ENCODE peak calls at places on chromosomes 11 and 22, in eight cellular contexts. C, I, P, R, O, B, Y and D are unnamed samples.

GRCh38 chr11:119874660-119875238 is 145.7 kb upstream of the NECTIN1 start:
- DNase-seq in R (no peak), B (no peak), C (no peak), Y (no peak), I (no peak), O (no peak), P (no peak), D (no peak)

GRCh38 chr11:41868606-41869005 is 409.2 kb upstream of the LRRC4C start:
- DNase-seq in O (no peak), B (no peak), I (no peak), R (no peak), C (no peak), Y (no peak), P (no peak), D (no peak)

GRCh38 chr11:79312591-79313267 is 128.1 kb downstream of the TENM4 start:
- DNase-seq in R (peak), P (no peak), I (no peak), Y (no peak), B (no peak), O (no peak), C (no peak), D (no peak)

GRCh38 chr11:125123947-125124633 is 12.7 kb upstream of the TMEM218 start:
- DNase-seq in B (peak), C (no peak), I (no peak), P (peak), O (peak), R (peak), Y (peak), D (no peak)

GRCh38 chr22:49968831-49969661 is 8.5 kb downstream of the PIM3 start:
- DNase-seq in P (peak), R (no peak), O (no peak), I (peak), C (peak), B (no peak), Y (peak), D (no peak)

GRCh38 chr22:33105501-33105911 is 47.3 kb upstream of the SYN3 start:
- DNase-seq in C (peak), Y (no peak), R (no peak), B (peak), O (no peak), P (no peak), I (no peak), D (no peak)

GRCh38 chr11:118216621-118217526 is 7.9 kb downstream of the JAML start:
- DNase-seq in I (no peak), Y (no peak), O (no peak), P (no peak), B (no peak), R (no peak), C (no peak), D (no peak)

GRCh38 chr11:35746356-35747153 is 84.0 kb downstream of the TRIM44 start:
- DNase-seq in O (no peak), I (no peak), B (no peak), Y (no peak), P (no peak), C (no peak), R (peak), D (no peak)

GRCh38 chr11:61120865-61121831 is 18.9 kb downstream of the CD5 start:
- DNase-seq in B (no peak), Y (peak), C (no peak), I (no peak), P (no peak), R (peak), O (peak), D (no peak)

DNA sequence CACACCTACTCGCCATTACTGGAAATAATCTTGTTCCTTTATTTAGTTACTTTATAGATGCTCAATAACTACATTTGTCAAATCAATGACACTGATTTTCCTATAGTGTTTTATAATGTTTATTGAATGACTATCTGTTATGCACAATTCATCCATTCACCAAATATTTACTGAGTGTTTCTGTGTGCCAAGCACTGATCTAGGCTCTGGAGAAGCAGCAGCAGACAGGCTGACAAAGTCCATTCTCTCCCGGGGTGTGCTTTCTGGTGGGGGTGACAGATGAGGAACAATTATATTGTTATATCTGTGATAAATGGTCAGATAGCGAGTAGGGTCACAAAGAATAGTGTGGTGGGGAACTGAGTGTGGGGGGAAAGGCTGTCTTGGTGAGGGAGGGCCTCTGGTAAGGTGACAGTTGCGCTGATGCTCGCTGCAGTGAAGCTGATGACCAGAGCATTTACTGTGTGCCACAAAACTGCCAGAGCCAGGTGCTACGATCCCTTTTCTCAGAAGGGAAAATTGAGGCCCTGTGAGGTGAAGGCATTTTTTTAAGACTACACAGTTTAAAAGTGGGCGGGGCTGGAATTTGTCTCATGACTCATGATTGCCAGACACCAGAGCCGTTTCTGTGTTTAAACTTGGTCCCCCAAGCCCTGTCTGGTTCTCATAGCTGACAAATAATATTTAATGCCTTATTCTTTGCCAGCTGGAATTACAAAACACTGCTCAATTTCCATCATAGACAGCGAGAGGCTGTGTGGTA is 10.2 kb downstream of the PACS1 start:
- DNase-seq in Y (peak), P (no peak), C (peak), R (peak), B (peak), I (no peak), O (peak), D (no peak)
- H3K4me3 ChIP-seq in Y (no peak), P (no peak), C (no peak), R (no peak), B (no peak), I (no peak), O (no peak), D (no peak)

DNA sequence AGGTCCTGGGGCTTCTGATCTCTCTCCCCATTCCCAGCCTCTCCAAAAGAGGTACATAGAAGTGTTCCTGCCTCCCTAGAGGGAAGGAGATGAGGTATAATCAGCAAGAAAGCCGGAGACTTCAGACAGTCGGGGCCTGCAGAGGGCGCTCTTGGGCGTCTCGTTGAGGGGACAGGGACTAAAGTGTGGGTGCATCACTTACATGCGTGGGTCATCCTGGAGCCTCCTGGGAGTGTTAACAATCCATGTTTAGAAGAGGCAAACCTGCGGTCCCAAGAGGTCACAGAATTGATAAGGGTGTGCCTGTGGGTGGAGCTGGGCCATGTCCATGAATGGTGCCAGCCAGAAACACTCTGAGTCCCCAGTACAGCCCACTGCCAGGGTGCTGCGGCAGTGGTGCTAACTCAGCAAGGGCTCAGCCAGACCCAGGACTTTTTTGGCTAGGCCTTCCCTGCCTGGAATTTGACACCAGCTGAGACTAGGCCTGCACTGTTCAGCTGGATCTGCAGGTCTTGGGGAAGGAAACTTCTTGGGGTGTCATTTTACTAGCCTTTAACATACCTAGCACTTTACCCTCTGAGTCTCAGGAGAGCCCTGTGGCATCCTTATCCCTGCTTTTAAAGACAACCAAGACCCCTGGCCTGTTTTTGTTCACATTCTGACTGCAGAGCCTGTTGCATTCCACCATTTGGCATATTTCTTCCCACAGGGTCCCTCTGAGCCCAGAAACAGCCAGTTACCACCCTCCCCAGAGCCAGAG is 5.5 kb downstream of the YDJC start:
- DNase-seq in C (no peak), Y (no peak), O (peak), I (no peak), P (no peak), R (peak), B (no peak), D (no peak)
- H3K4me3 ChIP-seq in C (no peak), Y (no peak), O (no peak), I (peak), P (no peak), R (no peak), B (no peak), D (no peak)

GRCh38 chr11:65291613-65292012 is 23.1 kb upstream of the CDC42EP2 start:
- DNase-seq in B (no peak), C (no peak), O (no peak), I (no peak), Y (no peak), P (no peak), R (peak), D (no peak)
- H3K4me3 ChIP-seq in B (no peak), C (no peak), O (peak), I (peak), Y (peak), P (peak), R (peak), D (no peak)

GRCh38 chr11:33779849-33780528 is 5.7 kb upstream of the FBXO3 start:
- DNase-seq in Y (no peak), B (no peak), C (no peak), P (no peak), O (no peak), R (peak), I (no peak), D (no peak)
- H3K4me3 ChIP-seq in Y (no peak), B (no peak), C (no peak), P (no peak), O (no peak), R (no peak), I (no peak), D (no peak)

GRCh38 chr11:86302092-86302793 is at the start of gene HIKESHI:
- DNase-seq in B (peak), I (peak), Y (peak), C (peak), R (peak), P (peak), O (peak), D (peak)

GRCh38 chr11:86301742-86302091 is 323 bp upstream of the HIKESHI start:
- DNase-seq in P (no peak), C (no peak), B (no peak), Y (no peak), O (no peak), I (no peak), R (no peak), D (no peak)

GRCh38 chr11:86303257-86303656 is 1.2 kb downstream of the HIKESHI start:
- DNase-seq in O (no peak), Y (no peak), I (no peak), C (no peak), B (no peak), P (no peak), R (peak), D (no peak)
- H3K4me3 ChIP-seq in O (peak), Y (peak), I (peak), C (peak), B (no peak), P (peak), R (peak), D (peak)

DNA sequence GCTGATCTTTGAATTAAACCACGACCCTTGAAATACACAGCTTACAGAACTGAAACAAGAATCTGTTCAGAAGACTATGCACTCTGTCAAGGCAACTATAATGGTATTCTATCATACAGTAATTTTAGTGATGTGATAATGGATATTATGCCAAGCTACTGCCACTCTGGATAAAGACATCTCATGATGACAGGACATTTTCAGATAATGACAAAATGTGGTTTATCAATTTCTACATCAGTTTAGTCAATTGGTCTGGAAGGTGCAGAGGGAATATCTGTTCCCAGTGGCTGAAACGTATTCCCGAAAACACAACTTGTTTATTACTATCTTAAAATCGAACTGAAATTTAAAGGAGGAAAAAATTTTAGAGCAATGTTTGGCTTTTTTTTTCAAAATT is 1009.6 kb upstream of the CCDC90B start:
- DNase-seq in Y (no peak), R (no peak), O (no peak), B (no peak), P (no peak), C (no peak), I (no peak), D (no peak)
- H3K4me3 ChIP-seq in Y (no peak), R (no peak), O (no peak), B (no peak), P (no peak), C (no peak), I (no peak), D (no peak)

GRCh38 chr11:14973621-14974020 is 1.5 kb upstream of the CALCA start:
- DNase-seq in I (no peak), R (peak), O (no peak), Y (no peak), B (no peak), P (no peak), C (no peak), D (no peak)
- H3K4me3 ChIP-seq in I (peak), R (no peak), O (peak), Y (peak), B (no peak), P (peak), C (peak), D (no peak)

DNA sequence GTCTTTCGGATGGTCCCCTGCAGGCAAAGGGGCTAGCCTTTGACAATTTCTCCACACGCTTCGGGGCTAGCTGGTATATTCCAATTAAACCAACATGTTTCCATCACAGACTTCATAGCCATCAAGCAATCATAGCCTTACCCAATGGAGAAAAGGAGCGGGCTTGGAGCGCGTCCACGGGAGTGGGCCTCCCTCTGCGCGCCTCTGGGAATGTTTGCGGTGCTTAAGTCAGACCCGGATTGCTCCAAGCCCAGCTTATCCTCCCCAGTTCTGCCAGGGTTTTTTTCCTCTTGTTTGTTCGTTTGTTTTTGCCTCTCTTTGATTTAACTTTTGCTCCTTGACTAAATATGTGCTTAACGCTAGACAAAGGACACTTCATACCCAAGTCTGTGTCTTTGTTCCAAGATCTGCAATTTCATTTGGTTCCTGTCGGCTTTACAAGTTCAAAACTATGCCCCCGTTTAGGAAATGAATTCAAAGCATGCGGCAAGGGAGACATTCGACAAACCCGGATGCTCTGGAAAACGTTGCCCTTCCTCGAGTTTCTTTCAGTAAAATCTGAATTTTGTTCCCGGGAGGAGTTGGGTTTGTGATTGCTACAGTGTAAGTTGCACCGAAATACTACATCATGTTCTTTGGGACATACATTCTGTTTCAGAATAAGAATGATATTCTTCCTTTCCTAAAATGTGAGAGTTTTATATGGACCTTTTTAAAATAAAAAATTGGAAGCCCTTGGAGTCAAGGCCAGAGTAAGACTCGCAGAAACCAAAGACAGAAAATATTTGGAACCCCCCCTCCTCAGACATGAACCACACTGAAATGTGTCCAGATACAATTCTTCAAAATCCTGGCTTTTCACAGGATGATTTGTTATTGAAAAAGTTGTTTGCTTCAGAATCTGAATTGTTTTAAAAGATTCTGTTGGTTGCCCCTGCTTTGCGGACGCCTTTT is 900 bp upstream of the GLB1L2 start:
- DNase-seq in O (no peak), R (no peak), Y (no peak), C (peak), I (no peak), B (no peak), P (no peak), D (no peak)
- H3K4me3 ChIP-seq in O (peak), R (peak), Y (peak), C (peak), I (peak), B (no peak), P (peak), D (peak)

DNA sequence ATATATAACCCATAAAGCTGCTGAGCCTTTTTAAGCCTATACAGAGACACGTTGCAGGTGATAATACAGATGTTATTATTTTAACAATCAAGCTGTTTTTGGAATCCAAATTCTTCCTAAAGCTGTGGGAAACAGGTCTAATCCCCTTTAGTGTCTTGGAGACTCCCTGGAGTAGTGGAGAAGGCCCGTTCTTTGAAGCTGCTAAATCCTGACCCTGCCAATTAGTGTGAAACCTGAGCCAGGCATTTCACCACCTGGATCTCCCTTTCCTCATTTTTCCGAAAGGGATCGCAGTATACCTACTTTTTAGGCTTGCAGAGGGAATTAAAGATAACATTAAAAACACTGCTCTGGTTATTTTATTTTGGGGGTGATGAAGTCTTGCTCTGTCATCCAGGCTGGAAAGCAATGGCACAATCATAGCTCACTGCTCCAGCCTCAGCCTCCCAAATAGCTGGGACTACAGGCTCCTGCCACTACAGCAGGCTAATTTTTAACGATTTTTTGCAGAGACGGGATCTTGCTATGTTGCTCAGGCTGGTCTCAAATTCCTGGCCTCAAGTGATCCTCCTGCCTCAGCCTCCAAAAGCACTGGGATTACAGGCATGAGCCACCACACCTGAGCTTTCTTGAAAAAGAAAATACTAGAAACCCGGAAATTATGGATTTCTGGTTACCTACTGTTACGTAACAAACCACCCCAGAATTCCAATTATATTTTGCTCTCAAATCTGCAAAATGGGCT is 1.7 kb upstream of the EIF4ENIF1 start:
- DNase-seq in C (no peak), O (no peak), I (no peak), Y (no peak), B (no peak), P (no peak), R (no peak), D (no peak)
- H3K4me3 ChIP-seq in C (peak), O (peak), I (peak), Y (peak), B (no peak), P (peak), R (no peak), D (peak)